ENCODE peak calls at places on chromosomes 13 and 19, in six cellular contexts. N, R, V, T, L and Z are unnamed samples.

GRCh38 chr13:49258097-49258796 is 10.5 kb downstream of the CDADC1 start:
- DNase-seq in N (no peak), R (no peak), V (no peak), T (no peak), L (no peak), Z (no peak)

GRCh38 chr13:78241278-78241919 is 322.8 kb upstream of the EDNRB start:
- DNase-seq in N (no peak), R (peak; percentile 55), V (peak; percentile 12), T (peak; percentile 2), L (peak; percentile 12), Z (peak; percentile 55)

GRCh38 chr19:55596304-55596703 is 3.0 kb downstream of the FIZ1 start:
- DNase-seq in N (no peak), R (no peak), V (no peak), T (no peak), L (no peak), Z (no peak)

GRCh38 chr13:112134150-112135075 is 67.5 kb downstream of the SOX1 start:
- DNase-seq in N (no peak), R (no peak), V (no peak), T (no peak), L (no peak), Z (no peak)

GRCh38 chr13:43986395-43986794 is 106.7 kb downstream of the LACC1 start:
- DNase-seq in N (no peak), R (no peak), V (no peak), T (no peak), L (peak; percentile 18), Z (no peak)

GRCh38 chr19:5130371-5131030 is 161.6 kb downstream of the KDM4B start:
- DNase-seq in N (no peak), R (no peak), V (no peak), T (no peak), L (no peak), Z (no peak)

GRCh38 chr19:4487572-4487971 is 15.5 kb downstream of the HDGFL2 start:
- DNase-seq in N (no peak), R (no peak), V (no peak), T (no peak), L (no peak), Z (no peak)

GRCh38 chr19:55472463-55472862 is 4.0 kb upstream of the ZNF628 start:
- DNase-seq in N (no peak), R (peak; percentile 97), V (peak; percentile 68), T (peak; percentile 71), L (peak; percentile 90), Z (peak; percentile 98)

GRCh38 chr19:38218204-38218603 is 5.8 kb downstream of the DPF1 start:
- DNase-seq in N (no peak), R (no peak), V (no peak), T (no peak), L (no peak), Z (no peak)

GRCh38 chr13:29593605-29594297 is 1.7 kb downstream of the SLC7A1 start:
- DNase-seq in N (no peak), R (no peak), V (no peak), T (no peak), L (no peak), Z (no peak)

GRCh38 chr19:48506138-48506733 is 5.4 kb downstream of the LMTK3 start:
- DNase-seq in N (no peak), R (peak; percentile 72), V (no peak), T (peak; percentile 63), L (peak; percentile 33), Z (peak; percentile 16)

GRCh38 chr19:1151917-1152601 is 22.0 kb downstream of the SBNO2 start:
- DNase-seq in N (no peak), R (no peak), V (no peak), T (peak; percentile 69), L (no peak), Z (no peak)